ENCODE peak calls at places on chromosomes 13 and 19, in seven cellular contexts. Z is mucosa of gallbladder; M is SW480; O is stimulated activated CD4-positive, alpha-beta T cell treated with anti-CD3 and anti-CD28 coated beads, Interleukin-1b, Interleukin-23, amount 100 ng/mL, for 24 hours; F is LHCN-M2; A is posterior cingulate gyrus; R is stimulated activated CD8-positive, alpha-beta memory T cell treated with anti-CD3 and anti-CD28 coated beads, Interleukin-7, amount 100 ng/mL, for 24 hours. B is an unnamed sample.

GRCh38 chr19:41921280-41922219 is 6.7 kb downstream of the ERFL start:
- DNase-seq in R (no peak), M (no peak), Z (no peak), F (no peak), A (no peak), O (no peak), B (no peak)

GRCh38 chr13:47415048-47415447 is 518.2 kb upstream of the HTR2A start:
- DNase-seq in M (no peak), R (no peak), F (no peak), Z (no peak), A (no peak), O (no peak), B (no peak)

GRCh38 chr13:99992376-99992775 is 10.8 kb downstream of the ZIC2 start:
- DNase-seq in Z (no peak), R (no peak), A (no peak), F (no peak), M (no peak), O (no peak), B (no peak)

GRCh38 chr19:3516675-3517207 is 10.6 kb downstream of the FZR1 start:
- DNase-seq in F (peak), M (no peak), O (no peak), A (no peak), Z (peak), R (no peak), B (no peak)

GRCh38 chr19:54653181-54653809 is 9.5 kb upstream of the LILRB4 start:
- DNase-seq in F (peak), O (no peak), R (no peak), A (no peak), M (peak), Z (no peak), B (no peak)

GRCh38 chr13:28239374-28239773 is 101.0 kb downstream of the PAN3 start:
- DNase-seq in A (no peak), O (no peak), F (peak), M (no peak), Z (no peak), R (no peak), B (no peak)

GRCh38 chr13:75904012-75904411 is 267.9 kb downstream of the LMO7 start:
- DNase-seq in F (no peak), Z (no peak), M (no peak), R (no peak), O (no peak), A (no peak), B (no peak)

GRCh38 chr19:6728346-6728745 is 7.9 kb upstream of the C3 start:
- DNase-seq in F (no peak), R (no peak), Z (no peak), M (no peak), A (no peak), O (no peak), B (no peak)

GRCh38 chr13:77476456-77476855 is 59.0 kb upstream of the SCEL start:
- DNase-seq in A (no peak), Z (no peak), R (no peak), M (peak), O (no peak), F (no peak), B (no peak)

GRCh38 chr13:46745062-46745461 is 51.9 kb downstream of the ESD start:
- DNase-seq in M (no peak), O (no peak), R (no peak), A (no peak), F (no peak), Z (no peak), B (no peak)

GRCh38 chr13:109363431-109363830 is 423.0 kb downstream of the IRS2 start:
- DNase-seq in F (no peak), M (no peak), R (no peak), O (no peak), A (no peak), Z (no peak), B (no peak)

GRCh38 chr19:31253816-31254551 is 95.3 kb downstream of the TSHZ3 start:
- DNase-seq in Z (no peak), F (peak), O (no peak), A (no peak), M (peak), R (no peak), B (no peak)

GRCh38 chr19:6580313-6580712 is 10.6 kb downstream of the CD70 start:
- DNase-seq in A (no peak), M (peak), O (no peak), R (no peak), Z (no peak), F (peak), B (no peak)

GRCh38 chr13:41259875-41260501 is 3.4 kb downstream of the MTRF1 start:
- DNase-seq in F (no peak), M (no peak), Z (peak), A (no peak), O (no peak), R (no peak), B (no peak)

GRCh38 chr19:40190891-40191835 is at the start of gene MAP3K10:
- DNase-seq in R (peak), M (peak), A (peak), Z (peak), F (peak), O (peak), B (no peak)

GRCh38 chr19:57813919-57814504 is 701 bp downstream of the ZNF552 start:
- DNase-seq in Z (no peak), A (no peak), M (no peak), R (no peak), F (no peak), O (no peak), B (no peak)

GRCh38 chr13:28576037-28576436 is 81.1 kb upstream of the FLT1 start:
- DNase-seq in R (no peak), F (no peak), M (no peak), A (no peak), O (no peak), Z (no peak), B (no peak)

GRCh38 chr13:36124236-36124822 is 6.9 kb downstream of the DCLK1 start:
- DNase-seq in M (no peak), F (peak), A (no peak), R (no peak), Z (peak), O (no peak), B (no peak)

B was measured in GM12864.